ENCODE peak calls at places on chromosomes 6 and 20, in ten cellular contexts. T is LHCN-M2, J is NCI-H1105, I is NCI-H748 treated with DMSO at 0.1 percent for 48 hours, R is GM23248, B is RKO, N is GM19239, L is Panc1, F is pancreas, D is GM12865. M is an unnamed sample.

GRCh38 chr6:124858564-124858963 is 103.7 kb upstream of the RNF217 start:
- DNase-seq in I (no peak), R (no peak), L (no peak), D (no peak), N (no peak), F (no peak), B (no peak), T (no peak), J (no peak), M (no peak)

GRCh38 chr6:90303037-90303436 is 6.4 kb upstream of the BACH2 start:
- DNase-seq in D (no peak), R (no peak), T (no peak), L (no peak), B (no peak), J (no peak), I (no peak), F (no peak), N (no peak), M (no peak)

GRCh38 chr20:50415516-50416268 is 94.5 kb upstream of the PTPN1 start:
- DNase-seq in D (no peak), I (no peak), T (peak), B (no peak), J (no peak), F (peak), R (peak), N (no peak), L (no peak), M (no peak)

GRCh38 chr6:35967059-35967769 is 46.3 kb upstream of the SRPK1 start:
- DNase-seq in I (peak), D (no peak), B (no peak), N (no peak), T (no peak), J (no peak), F (no peak), L (no peak), R (no peak), M (no peak)

GRCh38 chr6:137261393-137262154 is 42.4 kb upstream of the IFNGR1 start:
- DNase-seq in I (no peak), B (no peak), D (peak), N (no peak), R (peak), L (no peak), J (no peak), T (peak), F (no peak), M (no peak)

GRCh38 chr20:43914697-43915208 is at the start of gene TOX2:
- DNase-seq in L (no peak), F (no peak), T (peak), I (no peak), D (peak), J (peak), N (peak), R (peak), B (peak), M (peak)

GRCh38 chr6:13851803-13852202 is 37.4 kb upstream of the MCUR1 start:
- DNase-seq in B (no peak), R (no peak), D (no peak), I (no peak), T (no peak), F (no peak), J (no peak), N (no peak), L (no peak), M (no peak)

GRCh38 chr20:35602851-35603495 is 12.7 kb upstream of the SPAG4 start:
- DNase-seq in I (no peak), R (no peak), F (no peak), T (no peak), J (no peak), N (no peak), D (no peak), L (no peak), B (no peak), M (no peak)

GRCh38 chr6:96939019-96939805 is 14.7 kb downstream of the KLHL32 start:
- DNase-seq in I (no peak), D (no peak), F (no peak), J (no peak), L (peak), N (no peak), B (peak), R (peak), T (peak), M (no peak)

GRCh38 chr20:53957421-53958172 is 112.8 kb downstream of the BCAS1 start:
- DNase-seq in B (no peak), R (peak), J (no peak), T (peak), I (no peak), L (no peak), N (no peak), D (no peak), F (no peak), M (no peak)

GRCh38 chr6:81241717-81242116 is 510.8 kb downstream of the TENT5A start:
- DNase-seq in B (peak), R (peak), L (no peak), I (peak), D (peak), F (no peak), N (no peak), T (peak), J (no peak), M (no peak)

GRCh38 chr6:42133926-42134325 is 8.5 kb downstream of the C6orf132 start:
- DNase-seq in L (no peak), I (no peak), J (no peak), R (no peak), T (no peak), F (no peak), N (no peak), B (no peak), D (no peak), M (no peak)

GRCh38 chr20:16123623-16124022 is 449.6 kb downstream of the KIF16B start:
- DNase-seq in N (no peak), D (no peak), R (peak), B (peak), I (no peak), T (peak), J (no peak), F (no peak), L (no peak), M (no peak)

GRCh38 chr6:3561745-3562144 is 104.9 kb upstream of the SLC22A23 start:
- DNase-seq in L (no peak), B (peak), N (no peak), R (peak), T (peak), J (peak), I (peak), F (no peak), D (peak), M (no peak)

GRCh38 chr20:24999568-24999967 is 7.0 kb upstream of the APMAP start:
- DNase-seq in D (no peak), R (no peak), F (no peak), B (no peak), T (no peak), J (no peak), I (no peak), N (no peak), L (no peak), M (no peak)

GRCh38 chr6:71533939-71534379 is 245.3 kb downstream of the OGFRL1 start:
- DNase-seq in I (peak), D (peak), N (no peak), B (peak), T (peak), R (peak), F (no peak), L (no peak), J (no peak), M (no peak)

GRCh38 chr6:113697642-113698410 is 159.3 kb upstream of the MARCKS start:
- DNase-seq in F (no peak), B (peak), T (peak), D (no peak), J (no peak), L (no peak), I (no peak), R (peak), N (no peak), M (no peak)

GRCh38 chr6:21899708-21900107 is 306.2 kb downstream of the SOX4 start:
- DNase-seq in B (no peak), D (no peak), R (no peak), T (no peak), N (no peak), I (no peak), L (no peak), J (no peak), F (no peak), M (no peak)

GRCh38 chr6:14786008-14786407 is 459.9 kb upstream of the JARID2 start:
- DNase-seq in N (no peak), I (no peak), D (no peak), L (no peak), B (no peak), F (no peak), T (no peak), J (no peak), R (no peak), M (no peak)

M was measured in NCI-H2227 treated with DMSO at 0.1 percent for 48 hours.